ENCODE peak calls at places on chromosomes 2 and 18, in four cellular contexts. O is heart left ventricle, I is left ventricle myocardium inferior, T is mesenchymal stem cell. A is an unnamed sample.

GRCh38 chr18:56902653-56903052 is 244.2 kb upstream of the BOD1L2 start:
- DNase-seq in O (no peak), I (no peak), T (no peak), A (no peak)

GRCh38 chr2:16900405-16901025 is 234.9 kb upstream of the CYRIA start:
- DNase-seq in O (no peak), I (no peak), T (no peak), A (no peak)

GRCh38 chr2:26243643-26244478 is 571 bp downstream of the HADHA start:
- DNase-seq in O (no peak), I (no peak), T (peak; percentile 62), A (no peak)

GRCh38 chr2:54574860-54575247 is 118.7 kb downstream of the SPTBN1 start:
- DNase-seq in O (no peak), I (no peak), T (no peak), A (no peak)

GRCh38 chr2:23053580-23053979 is 331.4 kb upstream of the KLHL29 start:
- DNase-seq in O (no peak), I (no peak), T (no peak), A (no peak)

GRCh38 chr2:180056367-180057118 is 49.4 kb upstream of the CWC22 start:
- DNase-seq in O (no peak), I (no peak), T (no peak), A (no peak)

GRCh38 chr2:26298638-26299393 is 47.1 kb upstream of the SELENOI start:
- DNase-seq in O (peak; percentile 38), I (no peak), T (peak; percentile 72), A (peak; percentile 56)

GRCh38 chr2:19033240-19033639 is 325.2 kb downstream of the OSR1 start:
- DNase-seq in O (peak; percentile 51), I (no peak), T (peak; percentile 67), A (no peak)

GRCh38 chr2:156115338-156115737 is 217.2 kb downstream of the NR4A2 start:
- DNase-seq in O (no peak), I (no peak), T (no peak), A (no peak)

GRCh38 chr2:28469304-28469703 is 26.6 kb upstream of the PLB1 start:
- DNase-seq in O (no peak), I (no peak), T (no peak), A (no peak)

GRCh38 chr18:37533647-37534565 is 31.7 kb downstream of the CELF4 start:
- DNase-seq in O (no peak), I (no peak), T (peak; percentile 1), A (no peak)

GRCh38 chr2:11397046-11397445 is 52.6 kb upstream of the ROCK2 start:
- DNase-seq in O (peak; percentile 85), I (peak; percentile 45), T (no peak), A (peak; percentile 64)

GRCh38 chr2:136116111-136116812 is 1.7 kb downstream of the CXCR4 start:
- DNase-seq in O (peak; percentile 73), I (peak; percentile 62), T (no peak), A (peak; percentile 54)

GRCh38 chr2:88637464-88637863 is 10.2 kb upstream of the EIF2AK3 start:
- DNase-seq in O (no peak), I (no peak), T (no peak), A (no peak)

GRCh38 chr2:175309799-175310198 is 128.3 kb upstream of the ATP5MC3 start:
- DNase-seq in O (no peak), I (no peak), T (peak; percentile 25), A (no peak)

GRCh38 chr2:66173635-66174034 is 261.3 kb upstream of the MEIS1 start:
- DNase-seq in O (no peak), I (no peak), T (no peak), A (no peak)

GRCh38 chr2:199495147-199495546 is 37.4 kb upstream of the SATB2 start:
- DNase-seq in O (no peak), I (no peak), T (no peak), A (no peak)

GRCh38 chr2:38095996-38096861 is 20.3 kb upstream of the CYP1B1 start:
- DNase-seq in O (peak; percentile 73), I (peak; percentile 74), T (peak; percentile 99), A (no peak)

GRCh38 chr18:48819781-48820482 is 130.8 kb downstream of the SMAD7 start:
- DNase-seq in O (no peak), I (peak; percentile 6), T (no peak), A (no peak)

GRCh38 chr18:73462092-73462491 is 594.3 kb upstream of the NETO1 start:
- DNase-seq in O (no peak), I (no peak), T (no peak), A (no peak)

GRCh38 chr18:62523631-62524442 is 1.0 kb downstream of the ZCCHC2 start:
- DNase-seq in O (peak; percentile 66), I (peak; percentile 33), T (peak; percentile 70), A (peak; percentile 52)

GRCh38 chr18:43662657-43663056 is 385.4 kb upstream of the SYT4 start:
- DNase-seq in O (no peak), I (no peak), T (peak; percentile 93), A (no peak)

GRCh38 chr2:235201796-235202195 is 250.0 kb downstream of the SH3BP4 start:
- DNase-seq in O (no peak), I (no peak), T (no peak), A (no peak)

GRCh38 chr2:224645722-224646121 is 60.6 kb upstream of the CUL3 start:
- DNase-seq in O (no peak), I (no peak), T (no peak), A (no peak)

GRCh38 chr18:1308686-1309085 is 404.0 kb downstream of the ADCYAP1 start:
- DNase-seq in O (no peak), I (no peak), T (no peak), A (no peak)

GRCh38 chr18:8081872-8082553 is 514.9 kb downstream of the PTPRM start:
- DNase-seq in O (no peak), I (no peak), T (no peak), A (peak; percentile 43)

GRCh38 chr2:163878718-163879117 is 142.9 kb upstream of the FIGN start:
- DNase-seq in O (no peak), I (no peak), T (peak; percentile 16), A (peak; percentile 37)

GRCh38 chr2:151350579-151351195 is 6.7 kb upstream of the TNFAIP6 start:
- DNase-seq in O (no peak), I (no peak), T (no peak), A (no peak)

GRCh38 chr2:208311321-208311720 is 45.3 kb downstream of the PIKFYVE start:
- DNase-seq in O (no peak), I (no peak), T (no peak), A (no peak)

GRCh38 chr2:58428286-58428552 is 187.1 kb upstream of the FANCL start:
- DNase-seq in O (no peak), I (no peak), T (peak; percentile 24), A (no peak)

GRCh38 chr2:153548536-153548935 is 70.0 kb upstream of the RPRM start:
- DNase-seq in O (no peak), I (no peak), T (no peak), A (no peak)

GRCh38 chr2:153543639-153544071 is 65.1 kb upstream of the RPRM start:
- DNase-seq in O (no peak), I (no peak), T (no peak), A (no peak)
- H3K4me1 ChIP-seq in O (no peaks in the 10 kb centered on the region), I (no peaks in the 10 kb centered on the region), T (no peaks in the 10 kb centered on the region), A (no peaks in the 10 kb centered on the region)

GRCh38 chr18:79723036-79723435 is 43.4 kb downstream of the CTDP1 start:
- DNase-seq in O (peak; percentile 8), I (no peak), T (no peak), A (no peak)

GRCh38 chr18:79723628-79724027 is 44.0 kb downstream of the CTDP1 start:
- DNase-seq in O (peak; percentile 23), I (no peak), T (no peak), A (no peak)

GRCh38 chr18:79725486-79725885 is 45.9 kb downstream of the CTDP1 start:
- DNase-seq in O (peak; percentile 6), I (no peak), T (no peak), A (no peak)

GRCh38 chr18:79726721-79727120 is 47.1 kb downstream of the CTDP1 start:
- DNase-seq in O (peak; percentile 7), I (no peak), T (no peak), A (no peak)

DNA sequence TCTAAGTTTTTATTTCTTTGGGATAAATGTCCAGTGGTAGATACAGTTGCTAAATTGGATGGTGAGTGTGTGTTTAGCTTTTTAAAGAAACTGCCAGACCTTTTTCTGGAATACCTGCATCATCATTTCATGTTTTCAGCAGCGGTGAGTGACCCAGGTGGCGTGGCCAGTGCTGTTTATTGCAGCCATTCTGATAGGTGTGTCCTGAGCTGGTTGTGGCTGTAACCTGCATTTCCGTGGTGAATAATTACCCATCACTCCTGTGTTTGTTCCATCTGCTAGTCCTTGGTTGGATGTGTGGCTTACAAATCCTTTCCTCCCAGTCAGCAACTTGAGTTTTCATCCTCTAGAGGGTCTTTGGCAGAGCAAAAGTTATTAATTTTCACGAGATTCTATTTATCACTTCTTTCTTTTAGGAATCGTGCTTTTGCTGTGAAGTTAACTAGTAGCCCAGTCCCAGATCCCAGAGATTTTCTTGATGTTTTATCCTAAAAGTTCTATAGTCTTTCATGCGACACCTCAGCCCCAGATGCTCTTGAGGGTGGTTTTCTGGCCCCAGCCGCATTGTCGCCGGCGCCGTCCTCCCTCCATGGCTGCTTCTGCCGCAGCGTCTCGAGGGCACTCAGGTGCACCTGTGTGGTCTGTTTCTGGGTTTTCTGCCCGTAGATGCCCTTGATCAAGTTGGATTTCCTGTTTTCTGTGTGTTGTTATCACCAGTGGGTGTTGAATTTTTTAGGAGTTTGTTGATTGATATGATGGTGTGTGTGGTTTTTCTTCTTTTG is 44.9 kb downstream of the CTDP1 start:
- DNase-seq in O (peak; percentile 5), I (no peak), T (no peak), A (no peak)
- H3K9me3 ChIP-seq in O (no peaks in the 10 kb centered on the region), I (no peaks in the 10 kb centered on the region), T (peaks cover 52% of the 10 kb centered on the region), A (peaks cover 29% of the 10 kb centered on the region)

DNA sequence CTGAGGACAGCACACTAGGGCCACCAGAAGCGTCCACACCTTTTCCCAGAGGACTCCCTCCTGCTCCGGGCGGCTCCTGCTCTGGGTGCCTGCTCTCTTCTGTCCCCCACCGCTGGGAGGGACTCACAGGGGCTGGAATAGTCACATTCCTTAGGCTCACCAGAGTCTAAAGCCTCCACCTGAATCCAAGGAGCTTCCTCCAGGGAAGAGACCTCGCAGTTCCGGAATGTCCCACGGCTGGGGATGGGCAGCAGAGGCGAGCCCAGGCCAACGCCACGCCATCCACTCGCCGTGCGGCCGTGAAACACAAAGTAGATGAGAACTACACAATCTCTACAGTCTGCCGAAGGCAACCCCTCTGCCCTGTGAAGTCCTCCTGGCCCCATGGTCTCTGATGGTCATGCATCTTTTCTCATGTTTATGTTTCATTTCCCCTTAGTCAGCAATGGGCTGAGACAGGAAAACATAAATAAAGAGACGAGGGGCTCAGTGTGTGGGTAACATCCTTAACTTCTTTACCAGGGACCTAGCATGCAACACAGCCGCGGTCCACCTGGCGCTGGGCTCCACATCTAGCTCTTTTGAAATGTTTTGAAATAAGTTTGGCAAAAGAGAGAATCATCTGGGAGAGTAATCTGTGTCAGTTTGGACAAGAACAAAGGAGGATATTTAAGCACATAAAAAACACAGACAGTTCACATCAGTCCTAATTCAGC is 98.4 kb downstream of the PXDN start:
- DNase-seq in O (no peak), I (no peak), T (peak; percentile 65), A (no peak)
- H3K4me1 ChIP-seq in O (peaks cover 52% of the 10 kb centered on the region), I (peaks cover 25% of the 10 kb centered on the region), T (peaks cover 20% of the 10 kb centered on the region), A (peaks cover 6% of the 10 kb centered on the region)

GRCh38 chr2:89763581-89764485 is 1072.4 kb downstream of the RPIA start:
- DNase-seq in O (peak; percentile 23), I (peak; percentile 15), T (no peak), A (no peak)
- H3K9me3 ChIP-seq in O (no peaks in the 10 kb centered on the region), I (peaks cover 9% of the 10 kb centered on the region), T (no peaks in the 10 kb centered on the region), A (peaks cover 25% of the 10 kb centered on the region)

GRCh38 chr2:217931846-217932560 is 70.8 kb downstream of the TNS1 start:
- DNase-seq in O (peak; percentile 10), I (no peak), T (no peak), A (no peak)
- H3K4me1 ChIP-seq in O (peaks cover 99% of the 10 kb centered on the region), I (peaks cover 100% of the 10 kb centered on the region), T (peaks cover 68% of the 10 kb centered on the region), A (peaks cover 82% of the 10 kb centered on the region)

A was measured in lung.